ENCODE peak calls at places on chromosomes 1 and 21, in eight cellular contexts. One of them, this sample, is unnamed.
A peak's percentile ranks its signal among the peaks of the same experiment; 100 is the strongest.

GRCh38 chr1:45913925-45914501 is 110.6 kb downstream of the MAST2 start:
- DNase-seq in progenitor cell of endocrine pancreas: no peak
- DNase-seq in AG08396: no peak
- DNase-seq in thyroid gland: no peak
- DNase-seq in fibroblast of pulmonary artery: no peak
- DNase-seq in ELR: no peak
- DNase-seq in activated naive CD4-positive, alpha-beta T cell treated with anti-CD3 and anti-CD28 coated beads, Interleukin-2, amount 10 ng/mL, durations not matched to agents 7 days and 5 days: no peak
- DNase-seq in NCI-H2171 treated with DMSO at 0.1 percent for 48 hours: no peak
- DNase-seq in this sample: no peak

GRCh38 chr1:6852136-6852890 is 67.1 kb downstream of the CAMTA1 start:
- DNase-seq in ELR: no peak
- DNase-seq in fibroblast of pulmonary artery: no peak
- DNase-seq in NCI-H2171 treated with DMSO at 0.1 percent for 48 hours: no peak
- DNase-seq in thyroid gland: no peak
- DNase-seq in AG08396: no peak
- DNase-seq in activated naive CD4-positive, alpha-beta T cell treated with anti-CD3 and anti-CD28 coated beads, Interleukin-2, amount 10 ng/mL, durations not matched to agents 7 days and 5 days: no peak
- DNase-seq in progenitor cell of endocrine pancreas: no peak
- DNase-seq in this sample: no peak

GRCh38 chr1:179026813-179027664 is 1.3 kb downstream of the FAM20B start:
- DNase-seq in progenitor cell of endocrine pancreas: no peak
- DNase-seq in fibroblast of pulmonary artery: no peak
- DNase-seq in ELR: no peak
- DNase-seq in NCI-H2171 treated with DMSO at 0.1 percent for 48 hours: no peak
- DNase-seq in AG08396: no peak
- DNase-seq in activated naive CD4-positive, alpha-beta T cell treated with anti-CD3 and anti-CD28 coated beads, Interleukin-2, amount 10 ng/mL, durations not matched to agents 7 days and 5 days: no peak
- DNase-seq in thyroid gland: no peak
- DNase-seq in this sample: no peak

GRCh38 chr1:7042322-7043231 is 257.3 kb downstream of the CAMTA1 start:
- DNase-seq in fibroblast of pulmonary artery: peak; percentile 46
- DNase-seq in thyroid gland: peak; percentile 31
- DNase-seq in activated naive CD4-positive, alpha-beta T cell treated with anti-CD3 and anti-CD28 coated beads, Interleukin-2, amount 10 ng/mL, durations not matched to agents 7 days and 5 days: no peak
- DNase-seq in progenitor cell of endocrine pancreas: no peak
- DNase-seq in ELR: peak; percentile 55
- DNase-seq in AG08396: peak; percentile 36
- DNase-seq in NCI-H2171 treated with DMSO at 0.1 percent for 48 hours: peak; percentile 70
- DNase-seq in this sample: no peak

GRCh38 chr1:50973875-50974617 is 4.0 kb downstream of the CDKN2C start:
- DNase-seq in NCI-H2171 treated with DMSO at 0.1 percent for 48 hours: no peak
- DNase-seq in ELR: no peak
- DNase-seq in progenitor cell of endocrine pancreas: no peak
- DNase-seq in thyroid gland: no peak
- DNase-seq in fibroblast of pulmonary artery: no peak
- DNase-seq in AG08396: no peak
- DNase-seq in activated naive CD4-positive, alpha-beta T cell treated with anti-CD3 and anti-CD28 coated beads, Interleukin-2, amount 10 ng/mL, durations not matched to agents 7 days and 5 days: no peak
- DNase-seq in this sample: no peak

GRCh38 chr1:21283524-21283923 is 6.7 kb downstream of the ECE1 start:
- DNase-seq in ELR: no peak
- DNase-seq in progenitor cell of endocrine pancreas: no peak
- DNase-seq in activated naive CD4-positive, alpha-beta T cell treated with anti-CD3 and anti-CD28 coated beads, Interleukin-2, amount 10 ng/mL, durations not matched to agents 7 days and 5 days: no peak
- DNase-seq in thyroid gland: no peak
- DNase-seq in fibroblast of pulmonary artery: no peak
- DNase-seq in AG08396: no peak
- DNase-seq in NCI-H2171 treated with DMSO at 0.1 percent for 48 hours: no peak
- DNase-seq in this sample: no peak

GRCh38 chr1:40651138-40651857 is 14.2 kb downstream of the RIMS3 start:
- DNase-seq in thyroid gland: no peak
- DNase-seq in fibroblast of pulmonary artery: no peak
- DNase-seq in AG08396: no peak
- DNase-seq in progenitor cell of endocrine pancreas: no peak
- DNase-seq in NCI-H2171 treated with DMSO at 0.1 percent for 48 hours: peak; percentile 93
- DNase-seq in activated naive CD4-positive, alpha-beta T cell treated with anti-CD3 and anti-CD28 coated beads, Interleukin-2, amount 10 ng/mL, durations not matched to agents 7 days and 5 days: no peak
- DNase-seq in ELR: no peak
- DNase-seq in this sample: no peak

GRCh38 chr1:37258068-37258467 is 216.3 kb upstream of the ZC3H12A start:
- DNase-seq in thyroid gland: no peak
- DNase-seq in NCI-H2171 treated with DMSO at 0.1 percent for 48 hours: no peak
- DNase-seq in fibroblast of pulmonary artery: no peak
- DNase-seq in progenitor cell of endocrine pancreas: no peak
- DNase-seq in ELR: no peak
- DNase-seq in AG08396: no peak
- DNase-seq in activated naive CD4-positive, alpha-beta T cell treated with anti-CD3 and anti-CD28 coated beads, Interleukin-2, amount 10 ng/mL, durations not matched to agents 7 days and 5 days: no peak
- DNase-seq in this sample: no peak

GRCh38 chr1:182446033-182446669 is 3.8 kb upstream of the RGSL1 start:
- DNase-seq in thyroid gland: peak; percentile 37
- DNase-seq in AG08396: peak; percentile 67
- DNase-seq in activated naive CD4-positive, alpha-beta T cell treated with anti-CD3 and anti-CD28 coated beads, Interleukin-2, amount 10 ng/mL, durations not matched to agents 7 days and 5 days: peak; percentile 43
- DNase-seq in fibroblast of pulmonary artery: peak; percentile 69
- DNase-seq in ELR: peak; percentile 56
- DNase-seq in progenitor cell of endocrine pancreas: no peak
- DNase-seq in NCI-H2171 treated with DMSO at 0.1 percent for 48 hours: peak; percentile 57
- DNase-seq in this sample: peak; percentile 20

GRCh38 chr1:30907641-30908445 is 715 bp downstream of the SDC3 start:
- DNase-seq in ELR: no peak
- DNase-seq in progenitor cell of endocrine pancreas: no peak
- DNase-seq in fibroblast of pulmonary artery: no peak
- DNase-seq in NCI-H2171 treated with DMSO at 0.1 percent for 48 hours: no peak
- DNase-seq in activated naive CD4-positive, alpha-beta T cell treated with anti-CD3 and anti-CD28 coated beads, Interleukin-2, amount 10 ng/mL, durations not matched to agents 7 days and 5 days: no peak
- DNase-seq in AG08396: no peak
- DNase-seq in thyroid gland: peak; percentile 15
- DNase-seq in this sample: no peak

GRCh38 chr1:244768186-244768585 is 67.3 kb upstream of the COX20 start:
- DNase-seq in progenitor cell of endocrine pancreas: no peak
- DNase-seq in fibroblast of pulmonary artery: no peak
- DNase-seq in ELR: peak; percentile 22
- DNase-seq in NCI-H2171 treated with DMSO at 0.1 percent for 48 hours: no peak
- DNase-seq in activated naive CD4-positive, alpha-beta T cell treated with anti-CD3 and anti-CD28 coated beads, Interleukin-2, amount 10 ng/mL, durations not matched to agents 7 days and 5 days: no peak
- DNase-seq in thyroid gland: no peak
- DNase-seq in AG08396: no peak
- DNase-seq in this sample: no peak

GRCh38 chr1:65020774-65021173 is 54.4 kb upstream of the JAK1 start:
- DNase-seq in ELR: peak; percentile 51
- DNase-seq in fibroblast of pulmonary artery: peak; percentile 26
- DNase-seq in AG08396: no peak
- DNase-seq in NCI-H2171 treated with DMSO at 0.1 percent for 48 hours: no peak
- DNase-seq in thyroid gland: no peak
- DNase-seq in progenitor cell of endocrine pancreas: no peak
- DNase-seq in activated naive CD4-positive, alpha-beta T cell treated with anti-CD3 and anti-CD28 coated beads, Interleukin-2, amount 10 ng/mL, durations not matched to agents 7 days and 5 days: no peak
- DNase-seq in this sample: no peak

GRCh38 chr1:84358695-84359094 is 39.6 kb upstream of the DNASE2B start:
- DNase-seq in ELR: no peak
- DNase-seq in fibroblast of pulmonary artery: no peak
- DNase-seq in thyroid gland: no peak
- DNase-seq in progenitor cell of endocrine pancreas: no peak
- DNase-seq in NCI-H2171 treated with DMSO at 0.1 percent for 48 hours: no peak
- DNase-seq in activated naive CD4-positive, alpha-beta T cell treated with anti-CD3 and anti-CD28 coated beads, Interleukin-2, amount 10 ng/mL, durations not matched to agents 7 days and 5 days: no peak
- DNase-seq in AG08396: no peak
- DNase-seq in this sample: no peak

GRCh38 chr1:30782361-30783243 is 25.0 kb upstream of the LAPTM5 start:
- DNase-seq in AG08396: peak; percentile 90
- DNase-seq in ELR: peak; percentile 63
- DNase-seq in activated naive CD4-positive, alpha-beta T cell treated with anti-CD3 and anti-CD28 coated beads, Interleukin-2, amount 10 ng/mL, durations not matched to agents 7 days and 5 days: peak; percentile 78
- DNase-seq in fibroblast of pulmonary artery: peak; percentile 63
- DNase-seq in progenitor cell of endocrine pancreas: peak; percentile 76
- DNase-seq in thyroid gland: peak; percentile 60
- DNase-seq in NCI-H2171 treated with DMSO at 0.1 percent for 48 hours: peak; percentile 77
- DNase-seq in this sample: no peak

GRCh38 chr1:108865316-108865910 is 8.5 kb upstream of the AKNAD1 start:
- DNase-seq in AG08396: no peak
- DNase-seq in fibroblast of pulmonary artery: no peak
- DNase-seq in progenitor cell of endocrine pancreas: no peak
- DNase-seq in activated naive CD4-positive, alpha-beta T cell treated with anti-CD3 and anti-CD28 coated beads, Interleukin-2, amount 10 ng/mL, durations not matched to agents 7 days and 5 days: no peak
- DNase-seq in ELR: no peak
- DNase-seq in thyroid gland: no peak
- DNase-seq in NCI-H2171 treated with DMSO at 0.1 percent for 48 hours: peak; percentile 90
- DNase-seq in this sample: no peak

GRCh38 chr21:44498280-44498964 is 41.6 kb downstream of the KRTAP10-1 start:
- DNase-seq in NCI-H2171 treated with DMSO at 0.1 percent for 48 hours: no peak
- DNase-seq in activated naive CD4-positive, alpha-beta T cell treated with anti-CD3 and anti-CD28 coated beads, Interleukin-2, amount 10 ng/mL, durations not matched to agents 7 days and 5 days: no peak
- DNase-seq in thyroid gland: no peak
- DNase-seq in progenitor cell of endocrine pancreas: no peak
- DNase-seq in fibroblast of pulmonary artery: no peak
- DNase-seq in AG08396: no peak
- DNase-seq in ELR: no peak
- DNase-seq in this sample: no peak

GRCh38 chr1:92774407-92774806 is 10.5 kb downstream of the EVI5 start:
- DNase-seq in activated naive CD4-positive, alpha-beta T cell treated with anti-CD3 and anti-CD28 coated beads, Interleukin-2, amount 10 ng/mL, durations not matched to agents 7 days and 5 days: no peak
- DNase-seq in NCI-H2171 treated with DMSO at 0.1 percent for 48 hours: no peak
- DNase-seq in fibroblast of pulmonary artery: no peak
- DNase-seq in thyroid gland: no peak
- DNase-seq in progenitor cell of endocrine pancreas: no peak
- DNase-seq in AG08396: no peak
- DNase-seq in ELR: no peak
- DNase-seq in this sample: no peak

GRCh38 chr1:86913399-86913895 is 479 bp downstream of the SELENOF start:
- DNase-seq in thyroid gland: peak; percentile 64
- DNase-seq in AG08396: peak; percentile 22
- DNase-seq in fibroblast of pulmonary artery: peak; percentile 46
- DNase-seq in activated naive CD4-positive, alpha-beta T cell treated with anti-CD3 and anti-CD28 coated beads, Interleukin-2, amount 10 ng/mL, durations not matched to agents 7 days and 5 days: peak; percentile 55
- DNase-seq in NCI-H2171 treated with DMSO at 0.1 percent for 48 hours: peak; percentile 37
- DNase-seq in progenitor cell of endocrine pancreas: no peak
- DNase-seq in ELR: peak; percentile 69
- DNase-seq in this sample: no peak

GRCh38 chr1:81391100-81391828 is 409.5 kb upstream of the ADGRL2 start:
- DNase-seq in fibroblast of pulmonary artery: no peak
- DNase-seq in NCI-H2171 treated with DMSO at 0.1 percent for 48 hours: peak; percentile 1
- DNase-seq in activated naive CD4-positive, alpha-beta T cell treated with anti-CD3 and anti-CD28 coated beads, Interleukin-2, amount 10 ng/mL, durations not matched to agents 7 days and 5 days: no peak
- DNase-seq in thyroid gland: peak; percentile 26
- DNase-seq in AG08396: no peak
- DNase-seq in progenitor cell of endocrine pancreas: no peak
- DNase-seq in ELR: no peak
- DNase-seq in this sample: no peak

This sample was measured in glomerular endothelial cell.